ENCODE peak calls at places on chromosomes 4 and X, in five cellular contexts. T, I, Z, L and G are unnamed samples.

GRCh38 chrX:139200793-139201192 is 329.7 kb upstream of the F9 start:
- DNase-seq in T (no peak), I (no peak), Z (peak; percentile 23), L (peak; percentile 24), G (no peak)

GRCh38 chr4:107800686-107801085 is 24.0 kb upstream of the SGMS2 start:
- DNase-seq in T (no peak), I (no peak), Z (peak; percentile 11), L (no peak), G (no peak)

GRCh38 chrX:40543661-40544328 is 37.0 kb upstream of the ATP6AP2 start:
- DNase-seq in T (no peak), I (no peak), Z (peak; percentile 66), L (peak; percentile 62), G (peak; percentile 21)

GRCh38 chrX:139766545-139766983 is 58.6 kb upstream of the MCF2 start:
- DNase-seq in T (no peak), I (no peak), Z (no peak), L (no peak), G (no peak)

GRCh38 chr4:28402751-28403150 is 1542.1 kb downstream of the STIM2 start:
- DNase-seq in T (no peak), I (no peak), Z (no peak), L (peak; percentile 36), G (no peak)

GRCh38 chr4:150784305-150784704 is 202.4 kb downstream of the MAB21L2 start:
- DNase-seq in T (no peak), I (no peak), Z (no peak), L (no peak), G (no peak)

GRCh38 chr4:10803944-10804343 is 119.4 kb upstream of the CLNK start:
- DNase-seq in T (no peak), I (no peak), Z (no peak), L (no peak), G (no peak)

GRCh38 chrX:23784487-23785301 is 1.7 kb downstream of the SAT1 start:
- DNase-seq in T (no peak), I (peak; percentile 55), Z (peak; percentile 84), L (peak; percentile 56), G (no peak)